ENCODE peak calls at places on chromosomes 5 and 9, in seven cellular contexts. O is neural progenitor cell, Z is AG04449, B is HepG2, J is astrocyte of the spinal cord, M is IMR-90, L is fibroblast of pulmonary artery. C is an unnamed sample.

GRCh38 chr9:101458955-101459631 is 23.5 kb upstream of the ALDOB start:
- DNase-seq in J (peak; percentile 88), Z (no peak), L (peak; percentile 83), B (peak; percentile 86), M (peak; percentile 83), O (peak; percentile 75), C (no peak)

GRCh38 chr9:23820731-23821399 is 5.2 kb downstream of the ELAVL2 start:
- DNase-seq in J (peak; percentile 21), Z (no peak), B (no peak), L (no peak), M (no peak), O (peak; percentile 76), C (no peak)

GRCh38 chr5:77168884-77169254 is 41.6 kb upstream of the PDE8B start:
- DNase-seq in O (no peak), M (no peak), Z (no peak), B (no peak), L (peak; percentile 12), J (no peak), C (no peak)

GRCh38 chr5:29879401-29879800 is 1314.1 kb upstream of the CDH6 start:
- DNase-seq in B (no peak), Z (no peak), L (no peak), O (no peak), M (no peak), J (no peak), C (no peak)

GRCh38 chr5:173699959-173700358 is 83.5 kb upstream of the BOD1 start:
- DNase-seq in O (no peak), B (no peak), Z (no peak), L (no peak), J (no peak), M (no peak), C (no peak)

GRCh38 chr5:73031839-73032238 is 76.0 kb downstream of the FCHO2 start:
- DNase-seq in O (no peak), B (no peak), Z (peak; percentile 51), L (peak; percentile 83), J (peak; percentile 65), M (peak; percentile 91), C (peak; percentile 18)

GRCh38 chr5:96614110-96614691 is 48.0 kb upstream of the CAST start:
- DNase-seq in M (peak; percentile 96), J (peak; percentile 95), Z (peak; percentile 74), L (peak; percentile 94), O (peak; percentile 85), B (peak; percentile 68), C (peak; percentile 77)

GRCh38 chr9:134335490-134336173 is 9.4 kb downstream of the RXRA start:
- DNase-seq in M (no peak), O (no peak), B (no peak), L (no peak), Z (no peak), J (no peak), C (no peak)

GRCh38 chr5:33702867-33703266 is 188.9 kb downstream of the ADAMTS12 start:
- DNase-seq in L (no peak), Z (no peak), B (no peak), M (no peak), O (no peak), J (no peak), C (no peak)

GRCh38 chr5:161847896-161848510 is at the start of gene GABRA1:
- DNase-seq in L (no peak), B (no peak), O (peak; percentile 73), M (no peak), Z (no peak), J (no peak), C (no peak)

GRCh38 chr9:76378367-76379073 is 15.7 kb downstream of the RFK start:
- DNase-seq in O (no peak), J (no peak), M (no peak), L (no peak), Z (no peak), B (no peak), C (no peak)

GRCh38 chr5:39794511-39794910 is 369.7 kb upstream of the DAB2 start:
- DNase-seq in O (no peak), Z (no peak), J (peak; percentile 60), M (peak; percentile 29), L (no peak), B (no peak), C (no peak)

GRCh38 chr9:128073260-128073886 is 5.3 kb downstream of the SLC25A25 start:
- DNase-seq in M (peak; percentile 46), J (no peak), L (no peak), B (peak; percentile 85), O (no peak), Z (no peak), C (no peak)

GRCh38 chr9:130879863-130880411 is 16.7 kb downstream of the QRFP start:
- DNase-seq in B (no peak), L (no peak), J (no peak), O (no peak), Z (no peak), M (no peak), C (no peak)

GRCh38 chr9:121889990-121890563 is 203.0 kb downstream of the TTLL11 start:
- DNase-seq in M (peak; percentile 87), O (no peak), L (no peak), B (no peak), Z (no peak), J (peak; percentile 40), C (no peak)

GRCh38 chr9:132591244-132591643 is 8.8 kb downstream of the BARHL1 start:
- DNase-seq in O (peak; percentile 86), M (no peak), J (no peak), B (no peak), L (no peak), Z (no peak), C (no peak)

DNA sequence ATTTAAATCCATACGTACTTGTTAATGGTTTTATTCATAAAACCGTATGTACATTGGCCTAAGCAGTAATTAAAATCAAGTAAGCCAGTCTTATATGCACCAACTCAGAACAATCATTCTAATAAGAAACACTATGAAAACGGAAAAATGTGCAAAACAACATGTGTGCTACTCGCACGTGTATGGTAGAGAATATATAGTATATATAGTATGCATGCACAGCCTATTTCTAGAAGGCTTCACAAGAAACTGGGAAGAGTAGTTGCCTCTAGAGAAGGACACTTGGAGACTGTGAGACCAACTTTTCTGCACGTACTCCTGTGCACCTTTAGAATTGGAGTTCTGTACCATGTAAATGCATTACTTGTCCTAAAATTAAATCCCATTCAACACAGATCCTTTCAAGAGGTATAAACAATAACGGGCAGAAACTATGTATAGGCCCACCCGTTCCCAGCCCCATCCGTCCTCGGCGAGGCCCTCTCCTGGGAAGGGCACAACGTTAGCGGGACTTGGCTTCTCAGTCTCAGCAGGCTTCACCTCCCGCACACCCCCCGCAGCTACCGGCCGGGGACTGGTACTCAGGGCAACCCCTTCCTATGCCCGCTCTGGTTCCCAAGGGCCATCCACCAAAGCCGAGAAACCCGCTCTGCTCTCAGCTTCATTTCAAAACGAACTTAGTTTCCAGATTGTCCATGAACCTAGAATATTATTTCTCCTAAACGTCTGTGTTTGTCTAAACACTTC is 2.0 kb downstream of the CDC14B start:
- DNase-seq in M (no peak), L (no peak), B (no peak), Z (no peak), O (peak; percentile 15), J (no peak), C (no peak)
- H3K4me3 ChIP-seq in M (peak overlapping the region; percentile 88), L (no peak overlapping the region), B (peak overlapping the region; percentile 85), Z (peak overlapping the region; percentile 66), O (peak overlapping the region; percentile 91), J (peak overlapping the region; percentile 62), C (peak overlapping the region; percentile 73)

GRCh38 chr5:31664566-31664965 is 25.6 kb downstream of the PDZD2 start:
- DNase-seq in J (peak; percentile 64), Z (no peak), B (peak; percentile 55), O (peak; percentile 50), L (peak; percentile 6), M (peak; percentile 3), C (no peak)
- TF ChIP-seq CTCF in J (no peak), Z (no peak), B (peak; percentile 53), O (peak; percentile 46), L (no peak), M (no peak), C (peak; percentile 32)

DNA sequence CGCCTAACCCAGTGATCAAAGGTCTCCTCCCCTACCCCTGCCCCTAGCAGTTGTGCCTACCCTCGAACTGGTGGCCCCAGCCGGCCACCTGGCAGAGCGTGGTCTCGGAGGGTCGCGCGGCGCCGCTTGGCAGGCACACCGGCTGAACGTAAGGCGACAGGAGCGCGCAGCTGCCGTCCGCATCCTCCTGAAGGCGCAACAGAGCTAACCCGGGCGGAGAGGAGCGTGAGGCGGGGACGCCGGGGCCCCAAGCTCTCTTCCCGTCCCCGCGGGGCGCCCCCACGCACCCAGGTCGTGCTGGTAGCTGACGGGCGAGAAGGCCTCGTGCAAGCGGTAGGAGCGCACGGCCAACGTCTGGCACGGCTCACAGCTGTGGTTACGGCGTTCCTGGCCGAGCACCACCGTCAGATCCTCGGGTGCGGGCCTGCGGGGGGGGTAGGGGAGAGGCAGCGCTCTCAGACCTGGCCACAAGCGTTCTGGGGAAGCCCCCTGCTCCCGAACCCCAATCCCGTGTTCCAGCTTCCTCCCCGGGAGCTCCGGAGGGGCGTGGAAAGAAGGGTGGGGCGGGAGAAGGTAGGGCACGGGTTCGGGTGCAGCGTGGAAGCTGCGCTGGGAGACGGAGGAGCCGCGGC is 2.8 kb upstream of the PFN3 start:
- DNase-seq in Z (no peak), B (no peak), O (peak; percentile 58), L (no peak), M (peak; percentile 12), J (no peak), C (no peak)
- H3K4me3 ChIP-seq in Z (peak overlapping the region; percentile 71), B (peak overlapping the region; percentile 59), O (peak overlapping the region; percentile 49), L (peak overlapping the region; percentile 56), M (peak overlapping the region; percentile 57), J (peak overlapping the region; percentile 53), C (peak overlapping the region; percentile 41)

GRCh38 chr5:139809331-139809810 is 13.8 kb downstream of the PSD2 start:
- DNase-seq in B (no peak), Z (no peak), L (no peak), J (no peak), O (no peak), M (no peak), C (no peak)

GRCh38 chr5:139807647-139808030 is 12.0 kb downstream of the PSD2 start:
- DNase-seq in M (no peak), B (no peak), O (no peak), J (no peak), L (no peak), Z (no peak), C (no peak)

GRCh38 chr5:139806726-139807646 is 11.4 kb downstream of the PSD2 start:
- DNase-seq in O (no peak), Z (no peak), J (no peak), M (no peak), L (no peak), B (no peak), C (no peak)

GRCh38 chr5:139810341-139811075 is 14.9 kb downstream of the PSD2 start:
- DNase-seq in L (no peak), M (no peak), B (no peak), J (no peak), Z (no peak), O (no peak), C (no peak)

DNA sequence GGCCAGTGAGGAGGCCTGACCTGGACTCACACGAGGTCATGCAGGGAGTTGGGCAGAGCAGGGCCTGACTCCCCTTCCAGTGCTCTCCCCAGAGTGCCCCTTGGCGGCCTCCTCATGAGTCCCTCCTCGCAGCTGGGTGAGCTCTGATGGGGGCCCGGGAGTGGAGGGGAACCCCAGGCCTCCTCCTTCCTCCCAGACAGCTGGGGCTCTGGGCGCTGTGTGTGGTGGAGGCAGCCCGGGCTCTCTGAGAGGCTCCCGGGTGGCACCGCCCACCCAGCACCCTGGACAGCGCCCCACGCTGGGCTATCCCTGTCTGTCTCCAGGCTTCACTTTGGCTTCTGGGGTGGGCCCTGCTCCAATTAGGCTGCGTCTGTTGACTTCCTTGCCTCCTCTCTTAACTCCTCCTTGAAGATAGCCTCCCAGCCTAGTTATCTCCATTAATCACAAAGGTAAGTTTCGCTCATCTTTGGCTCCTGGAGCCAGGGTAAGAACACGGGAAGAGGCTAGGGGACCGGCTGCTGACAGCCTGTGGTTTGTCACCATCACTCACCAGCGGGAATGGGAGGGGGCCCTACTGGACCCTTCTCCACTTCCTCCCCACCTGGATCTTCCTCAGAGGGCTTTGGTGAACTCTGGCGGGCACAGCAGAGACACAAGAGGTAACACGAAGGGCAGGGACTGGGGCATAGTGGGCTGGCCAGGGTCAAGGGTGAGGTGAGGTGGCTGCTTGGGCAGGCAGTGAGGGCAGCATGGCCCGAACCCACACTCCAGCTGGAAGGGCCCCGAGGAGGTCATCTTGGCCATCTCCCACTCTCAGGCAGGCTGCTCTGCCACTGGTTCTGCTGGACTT is 13.1 kb downstream of the PSD2 start:
- DNase-seq in B (no peak), M (peak; percentile 24), L (peak; percentile 49), J (peak; percentile 17), Z (no peak), O (peak; percentile 77), C (no peak)
- TF ChIP-seq CTCF in B (no peak), M (no peak), L (no peak), J (no peak), Z (no peak), O (no peak), C (no peak)

C was measured in kidney epithelial cell.